ENCODE peak calls at places on chromosome X, in eight cellular contexts. S is A549, K is NB4, M is fibroblast of the aortic adventitia, W is AG09319, G is Panc1, I is osteocyte, A is fibroblast of pulmonary artery. O is an unnamed sample.

GRCh38 chrX:20514358-20514757 is 247.6 kb upstream of the RPS6KA3 start:
- DNase-seq in S (peak), K (peak), M (peak), W (no peak), G (no peak), I (no peak), A (peak), O (peak)

GRCh38 chrX:31658360-31658759 is 586.5 kb upstream of the FTHL17 start:
- DNase-seq in S (peak), K (peak), M (peak), W (no peak), G (peak), I (no peak), A (peak), O (no peak)

GRCh38 chrX:38215141-38215540 is 5.5 kb downstream of the SRPX start:
- DNase-seq in S (no peak), K (no peak), M (peak), W (peak), G (no peak), I (no peak), A (peak), O (no peak)

GRCh38 chrX:1178580-1179057 is 33.8 kb downstream of the CRLF2 start:
- DNase-seq in S (peak), K (peak), M (no peak), W (no peak), G (no peak), I (peak), A (peak), O (no peak)

GRCh38 chrX:68807818-68808217 is 21.0 kb upstream of the EFNB1 start:
- DNase-seq in S (peak), K (peak), M (peak), W (no peak), G (no peak), I (no peak), A (no peak), O (no peak)

GRCh38 chrX:19156223-19156622 is 34.0 kb upstream of the ADGRG2 start:
- DNase-seq in S (no peak), K (peak), M (peak), W (peak), G (no peak), I (no peak), A (no peak), O (no peak)

GRCh38 chrX:38985375-38985774 is 184.1 kb downstream of the MID1IP1 start:
- DNase-seq in S (peak), K (peak), M (peak), W (no peak), G (no peak), I (no peak), A (peak), O (no peak)

GRCh38 chrX:26651755-26652154 is 435.8 kb downstream of the MAGEB5 start:
- DNase-seq in S (peak), K (peak), M (no peak), W (no peak), G (no peak), I (no peak), A (no peak), O (no peak)

GRCh38 chrX:47218280-47218919 is at the start of gene CDK16:
- DNase-seq in S (peak), K (peak), M (peak), W (peak), G (no peak), I (peak), A (peak), O (peak)

GRCh38 chrX:143648705-143649104 is 12.8 kb upstream of the SLITRK4 start:
- DNase-seq in S (no peak), K (peak), M (no peak), W (no peak), G (no peak), I (no peak), A (no peak), O (no peak)

GRCh38 chrX:135003876-135004623 is 13.3 kb downstream of the SMIM10 start:
- DNase-seq in S (peak), K (peak), M (peak), W (peak), G (peak), I (peak), A (peak), O (peak)

DNA sequence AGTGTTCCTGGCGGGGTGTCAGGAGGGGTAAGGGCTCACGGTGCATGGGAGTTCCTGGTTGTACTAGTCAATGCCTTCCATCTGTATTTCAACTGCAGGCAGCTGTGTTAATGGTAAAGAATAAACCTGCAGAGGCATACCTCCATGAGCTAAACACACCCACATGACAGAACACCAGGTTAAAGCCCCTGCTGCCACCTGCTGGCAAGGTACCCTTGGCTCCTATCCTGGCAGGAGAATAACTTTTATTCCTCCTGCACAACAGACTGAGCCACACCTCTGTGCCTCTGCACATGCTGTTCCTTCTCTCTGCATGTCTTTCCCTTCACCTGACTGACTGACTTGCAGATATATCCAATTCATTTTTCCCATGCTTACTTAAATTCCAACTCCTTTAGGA is 11.1 kb downstream of the ITIH6 start:
- DNase-seq in S (peak), K (peak), M (no peak), W (no peak), G (no peak), I (no peak), A (no peak), O (no peak)
- TF ChIP-seq CTCF in S (no peak), K (peak), M (no peak), W (no peak), G (peak), I (peak), A (no peak), O (no peak)

GRCh38 chrX:16839224-16839851 is 30.8 kb downstream of the RBBP7 start:
- DNase-seq in S (no peak), K (no peak), M (no peak), W (no peak), G (no peak), I (no peak), A (no peak), O (no peak)

GRCh38 chrX:16834811-16835210 is 35.4 kb downstream of the RBBP7 start:
- DNase-seq in S (no peak), K (no peak), M (no peak), W (no peak), G (no peak), I (no peak), A (no peak), O (no peak)

GRCh38 chrX:16838202-16839066 is 31.7 kb downstream of the RBBP7 start:
- DNase-seq in S (no peak), K (no peak), M (peak), W (peak), G (no peak), I (no peak), A (peak), O (no peak)

GRCh38 chrX:16839852-16840460 is 30.2 kb downstream of the RBBP7 start:
- DNase-seq in S (peak), K (peak), M (peak), W (peak), G (no peak), I (no peak), A (peak), O (no peak)

DNA sequence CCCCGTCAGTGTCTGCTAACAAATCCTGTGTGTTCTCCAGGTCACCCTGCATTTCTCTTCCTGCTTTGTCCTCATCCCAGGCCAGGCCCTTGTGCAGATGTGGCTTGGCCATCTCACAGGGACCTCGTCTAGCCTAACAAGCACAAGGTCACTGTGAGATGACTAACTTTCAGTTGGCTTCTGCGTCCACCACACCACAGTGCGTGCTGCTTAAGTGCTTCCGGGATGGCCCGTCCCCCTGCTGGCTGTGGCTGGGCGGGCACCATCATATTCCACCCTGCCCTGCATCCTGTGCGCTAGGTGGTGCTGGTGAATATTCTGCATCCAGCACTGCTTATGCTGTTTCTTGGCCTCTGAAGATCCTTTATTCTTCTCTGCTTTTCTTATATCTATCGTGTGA is 33.8 kb downstream of the RBBP7 start:
- DNase-seq in S (peak), K (peak), M (no peak), W (no peak), G (no peak), I (no peak), A (no peak), O (peak)
- TF ChIP-seq CTCF in S (peak), K (peak), M (peak), W (peak), G (peak), I (peak), A (peak), O (peak)

GRCh38 chrX:125439194-125439849 is 119.7 kb downstream of the TEX13C start:
- DNase-seq in S (no peak), K (no peak), M (no peak), W (no peak), G (no peak), I (no peak), A (peak), O (no peak)

GRCh38 chrX:125436855-125437254 is 117.2 kb downstream of the TEX13C start:
- DNase-seq in S (peak), K (peak), M (no peak), W (no peak), G (no peak), I (no peak), A (peak), O (no peak)
- TF ChIP-seq CTCF in S (peak), K (peak), M (no peak), W (no peak), G (peak), I (no peak), A (peak), O (no peak)

GRCh38 chrX:112731793-112732192 is 52.1 kb upstream of the LHFPL1 start:
- DNase-seq in S (no peak), K (peak), M (peak), W (no peak), G (no peak), I (no peak), A (peak), O (no peak)
- TF ChIP-seq CTCF in S (no peak), K (peak), M (peak), W (peak), G (peak), I (peak), A (peak), O (peak)

DNA sequence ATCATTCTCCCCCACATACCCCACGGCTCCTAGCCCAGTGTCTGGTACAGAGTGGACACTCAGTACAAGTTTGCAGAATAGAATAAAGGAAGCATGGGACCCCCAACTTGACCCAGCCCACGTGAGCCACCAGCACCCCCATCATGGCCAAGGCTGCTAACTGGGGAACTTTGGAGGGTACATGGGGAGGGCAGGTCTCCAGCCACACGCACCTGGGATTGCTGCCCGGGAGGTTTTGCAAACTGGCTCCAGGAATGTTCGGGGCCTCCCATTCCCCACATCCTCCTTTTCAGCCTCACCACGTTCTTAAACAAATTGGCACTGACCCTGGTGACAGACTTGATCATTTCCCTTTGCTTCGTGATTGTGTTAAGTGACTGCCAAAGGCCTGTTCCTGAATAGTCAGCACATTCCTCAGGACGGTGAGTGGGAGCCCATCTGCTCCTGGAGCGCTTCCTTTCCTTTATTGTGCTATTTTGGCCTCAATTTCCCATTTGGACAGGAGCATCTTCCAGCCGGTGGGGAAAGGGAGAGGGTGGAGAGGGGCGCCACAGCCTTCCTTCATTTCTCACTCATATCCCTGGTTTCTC is 18.8 kb upstream of the XPNPEP2 start:
- DNase-seq in S (no peak), K (no peak), M (no peak), W (no peak), G (no peak), I (no peak), A (peak), O (no peak)
- TF ChIP-seq CTCF in S (no peak), K (no peak), M (no peak), W (no peak), G (no peak), I (no peak), A (no peak), O (no peak)

O was measured in CD14-positive monocyte.